ENCODE peak calls at places on chromosomes 3 and 15, in five cellular contexts. M is RKO, J is WERI-Rb-1, U is SW 1271, O is HTR-8/SVneo. B is an unnamed sample.

GRCh38 chr15:66389859-66390382 is 3.2 kb downstream of the MAP2K1 start:
- DNase-seq in M (no peak), J (no peak), U (no peak), O (no peak), B (no peak)

GRCh38 chr15:25838191-25838870 is 24.8 kb downstream of the ATP10A start:
- DNase-seq in M (no peak), J (no peak), U (no peak), O (no peak), B (no peak)

GRCh38 chr3:48630407-48630806 is 4.9 kb downstream of the SLC26A6 start:
- DNase-seq in M (no peak), J (no peak), U (no peak), O (no peak), B (no peak)

GRCh38 chr3:149382091-149382467 is 4.6 kb upstream of the TM4SF1 start:
- DNase-seq in M (peak), J (no peak), U (no peak), O (peak), B (no peak)

GRCh38 chr3:11244131-11244677 is 28.0 kb upstream of the ATG7 start:
- DNase-seq in M (peak), J (no peak), U (peak), O (no peak), B (no peak)

GRCh38 chr3:13623101-13623654 is 74.3 kb downstream of the FBLN2 start:
- DNase-seq in M (no peak), J (no peak), U (no peak), O (no peak), B (no peak)

GRCh38 chr3:129343643-129344360 is 65.1 kb downstream of the HMCES start:
- DNase-seq in M (no peak), J (no peak), U (no peak), O (no peak), B (peak)

GRCh38 chr3:123700791-123701712 is 116.2 kb upstream of the HACD2 start:
- DNase-seq in M (no peak), J (no peak), U (no peak), O (no peak), B (no peak)

GRCh38 chr15:100115711-100116090 is 226.1 kb downstream of the ADAMTS17 start:
- DNase-seq in M (peak), J (no peak), U (no peak), O (no peak), B (no peak)

GRCh38 chr3:107263269-107264021 is 113.8 kb upstream of the CCDC54 start:
- DNase-seq in M (no peak), J (no peak), U (no peak), O (no peak), B (no peak)

GRCh38 chr15:41941644-41942415 is 30.5 kb downstream of the EHD4 start:
- DNase-seq in M (no peak), J (no peak), U (no peak), O (no peak), B (no peak)

GRCh38 chr3:26437678-26438077 is 184.9 kb upstream of the LRRC3B start:
- DNase-seq in M (peak), J (no peak), U (peak), O (peak), B (no peak)

GRCh38 chr3:127755305-127755681 is 67.0 kb downstream of the MGLL start:
- DNase-seq in M (no peak), J (no peak), U (no peak), O (no peak), B (no peak)

GRCh38 chr3:126113733-126114132 is 29.8 kb upstream of the SLC41A3 start:
- DNase-seq in M (no peak), J (peak), U (no peak), O (no peak), B (no peak)

GRCh38 chr3:4418156-4418555 is 48.9 kb downstream of the SUMF1 start:
- DNase-seq in M (no peak), J (peak), U (no peak), O (no peak), B (no peak)

GRCh38 chr15:58469432-58470353 is 37.9 kb downstream of the LIPC start:
- DNase-seq in M (peak), J (no peak), U (peak), O (peak), B (peak)

GRCh38 chr3:64911138-64911537 is 223.3 kb upstream of the ADAMTS9 start:
- DNase-seq in M (no peak), J (no peak), U (no peak), O (no peak), B (no peak)

GRCh38 chr3:45199837-45200648 is 26.0 kb downstream of the TMEM158 start:
- DNase-seq in M (peak), J (no peak), U (peak), O (peak), B (peak)

GRCh38 chr3:16770021-16770420 is 114.7 kb upstream of the PLCL2 start:
- DNase-seq in M (no peak), J (no peak), U (no peak), O (no peak), B (no peak)